ENCODE peak calls at places on chromosomes 6 and 20, in eight cellular contexts. F, B, D, R, L, Z, M and S are unnamed samples.

GRCh38 chr20:48066256-48066655 is 281.0 kb upstream of the SULF2 start:
- DNase-seq in F (peak), B (no peak), D (peak), R (no peak), L (no peak), Z (no peak), M (no peak), S (peak)

GRCh38 chr20:32207211-32207625 is 325 bp downstream of the PLAGL2 start:
- DNase-seq in F (no peak), B (no peak), D (no peak), R (peak), L (no peak), Z (no peak), M (no peak), S (no peak)

GRCh38 chr6:21522773-21523490 is 70.6 kb upstream of the SOX4 start:
- DNase-seq in F (no peak), B (no peak), D (no peak), R (no peak), L (no peak), Z (no peak), M (no peak), S (peak)

GRCh38 chr20:46031701-46032254 is 2.8 kb downstream of the SLC12A5 start:
- DNase-seq in F (no peak), B (no peak), D (peak), R (no peak), L (no peak), Z (no peak), M (peak), S (peak)

GRCh38 chr20:38589351-38589750 is 8.4 kb downstream of the ADIG start:
- DNase-seq in F (no peak), B (no peak), D (no peak), R (no peak), L (no peak), Z (no peak), M (no peak), S (no peak)

GRCh38 chr20:37179671-37180524 is 550 bp upstream of the MROH8 start:
- DNase-seq in F (peak), B (no peak), D (peak), R (peak), L (no peak), Z (no peak), M (no peak), S (no peak)

GRCh38 chr6:29295181-29295585 is 6.3 kb upstream of the OR14J1 start:
- DNase-seq in F (no peak), B (no peak), D (no peak), R (no peak), L (no peak), Z (no peak), M (no peak), S (no peak)

GRCh38 chr6:89817481-89817880 is 2.1 kb downstream of the MDN1 start:
- DNase-seq in F (no peak), B (no peak), D (no peak), R (no peak), L (no peak), Z (no peak), M (no peak), S (no peak)

GRCh38 chr6:73854998-73855718 is 159.2 kb downstream of the CD109 start:
- DNase-seq in F (peak), B (no peak), D (peak), R (peak), L (peak), Z (no peak), M (no peak), S (peak)

GRCh38 chr6:109794201-109794926 is 103.3 kb downstream of the FIG4 start:
- DNase-seq in F (peak), B (no peak), D (peak), R (peak), L (no peak), Z (no peak), M (no peak), S (no peak)

GRCh38 chr20:21315138-21315537 is 12.0 kb downstream of the XRN2 start:
- DNase-seq in F (peak), B (no peak), D (peak), R (no peak), L (no peak), Z (no peak), M (no peak), S (no peak)

GRCh38 chr20:1282966-1283365 is 16.9 kb downstream of the SNPH start:
- DNase-seq in F (no peak), B (no peak), D (no peak), R (no peak), L (no peak), Z (no peak), M (no peak), S (no peak)

GRCh38 chr6:44166116-44166515 is 7.5 kb downstream of the CAPN11 start:
- DNase-seq in F (no peak), B (no peak), D (no peak), R (no peak), L (no peak), Z (no peak), M (no peak), S (no peak)

GRCh38 chr20:665276-665675 is 10.3 kb downstream of the SCRT2 start:
- DNase-seq in F (no peak), B (no peak), D (no peak), R (no peak), L (no peak), Z (no peak), M (no peak), S (no peak)

GRCh38 chr6:15073344-15073789 is 172.5 kb upstream of the JARID2 start:
- DNase-seq in F (peak), B (no peak), D (no peak), R (no peak), L (peak), Z (no peak), M (no peak), S (no peak)

GRCh38 chr6:16669227-16669626 is 92.0 kb downstream of the ATXN1 start:
- DNase-seq in F (peak), B (no peak), D (peak), R (no peak), L (no peak), Z (no peak), M (peak), S (peak)

GRCh38 chr20:56414842-56415765 is 3.0 kb downstream of the CASS4 start:
- DNase-seq in F (peak), B (no peak), D (peak), R (no peak), L (no peak), Z (no peak), M (no peak), S (no peak)

GRCh38 chr6:164039954-164040375 is 625.4 kb downstream of the QKI start:
- DNase-seq in F (no peak), B (no peak), D (peak), R (no peak), L (peak), Z (no peak), M (peak), S (no peak)

GRCh38 chr20:4835244-4836177 is 113.8 kb downstream of the PRND start:
- DNase-seq in F (no peak), B (no peak), D (peak), R (peak), L (no peak), Z (peak), M (no peak), S (no peak)

GRCh38 chr20:25389858-25390537 is 637 bp downstream of the ABHD12 start:
- DNase-seq in F (no peak), B (no peak), D (peak), R (peak), L (peak), Z (peak), M (peak), S (peak)

GRCh38 chr6:16654703-16655102 is 106.6 kb downstream of the ATXN1 start:
- DNase-seq in F (no peak), B (no peak), D (no peak), R (no peak), L (no peak), Z (no peak), M (no peak), S (no peak)

GRCh38 chr20:18811186-18811585 is 2.4 kb upstream of the SCP2D1 start:
- DNase-seq in F (no peak), B (no peak), D (no peak), R (no peak), L (no peak), Z (no peak), M (no peak), S (no peak)

GRCh38 chr20:32576560-32576959 is 8.6 kb downstream of the NOL4L start:
- DNase-seq in F (no peak), B (no peak), D (no peak), R (no peak), L (no peak), Z (no peak), M (no peak), S (no peak)

GRCh38 chr20:46820682-46821081 is 74.0 kb upstream of the EYA2 start:
- DNase-seq in F (no peak), B (no peak), D (no peak), R (no peak), L (no peak), Z (no peak), M (peak), S (peak)

GRCh38 chr6:72245565-72245964 is 359.2 kb downstream of the RIMS1 start:
- DNase-seq in F (peak), B (no peak), D (no peak), R (no peak), L (no peak), Z (no peak), M (no peak), S (peak)

GRCh38 chr6:34469499-34469898 is 3.6 kb downstream of the PACSIN1 start:
- DNase-seq in F (no peak), B (no peak), D (no peak), R (no peak), L (no peak), Z (no peak), M (no peak), S (no peak)

GRCh38 chr6:34468378-34468892 is 2.6 kb downstream of the PACSIN1 start:
- DNase-seq in F (no peak), B (no peak), D (no peak), R (no peak), L (no peak), Z (no peak), M (no peak), S (no peak)

GRCh38 chr6:34465551-34466241 is at the start of gene PACSIN1:
- DNase-seq in F (no peak), B (no peak), D (peak), R (peak), L (peak), Z (no peak), M (peak), S (no peak)

GRCh38 chr6:34463849-34464248 is 2.0 kb upstream of the PACSIN1 start:
- DNase-seq in F (no peak), B (no peak), D (no peak), R (no peak), L (no peak), Z (no peak), M (no peak), S (no peak)

DNA sequence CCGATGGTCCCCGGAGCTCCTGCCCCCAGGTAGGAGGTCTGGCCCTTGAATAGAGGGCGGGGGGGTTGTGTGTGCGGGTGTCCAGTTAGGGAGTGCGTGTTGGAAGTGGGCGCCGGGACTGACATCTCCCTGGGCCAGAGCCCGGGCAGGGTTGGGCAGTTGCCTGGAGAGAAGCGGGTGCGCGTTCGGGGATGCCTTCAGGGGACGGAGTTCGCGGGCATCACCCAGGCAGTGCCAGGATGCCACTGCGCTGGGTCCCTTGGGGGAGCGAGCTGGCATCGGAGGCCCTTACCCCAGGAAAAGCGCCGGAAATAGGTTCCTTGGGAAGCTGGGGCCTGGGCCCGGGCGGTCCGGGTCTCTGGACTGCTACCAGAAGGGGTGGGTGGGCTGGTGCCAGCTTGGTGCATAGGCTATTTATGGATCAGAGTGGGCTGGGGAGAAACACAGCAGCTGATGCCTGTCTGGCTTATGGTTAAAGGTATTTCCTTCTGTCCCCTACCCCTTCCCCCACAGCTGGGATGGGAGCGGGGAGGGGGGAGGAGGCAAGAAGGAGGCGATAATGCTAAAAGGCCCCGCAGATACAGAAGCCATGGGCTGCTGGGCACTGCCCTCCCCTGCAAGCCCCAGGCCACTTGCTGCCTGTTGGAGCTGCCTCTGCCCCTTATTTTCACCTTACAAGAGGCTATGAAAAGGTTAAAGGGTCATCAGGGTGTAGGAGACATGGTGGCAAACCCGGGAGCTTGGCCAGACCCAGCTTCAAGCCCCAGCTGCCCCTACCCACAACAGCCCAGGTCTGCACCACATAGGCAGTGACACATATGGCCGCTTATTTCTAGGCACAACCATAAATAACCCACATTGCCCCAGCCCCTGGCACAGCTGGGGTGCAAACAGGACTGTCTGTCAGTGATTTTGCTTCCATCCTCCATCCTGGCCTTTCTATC is 638 bp downstream of the PACSIN1 start:
- DNase-seq in F (no peak), B (no peak), D (no peak), R (no peak), L (no peak), Z (no peak), M (no peak), S (no peak)
- H3K27ac ChIP-seq in F (no peak), B (no peak), D (no peak), R (no peak), L (no peak), Z (no peak), M (no peak), S (no peak)

GRCh38 chr6:3512832-3513231 is 56.0 kb upstream of the SLC22A23 start:
- DNase-seq in F (no peak), B (no peak), D (no peak), R (no peak), L (no peak), Z (no peak), M (no peak), S (no peak)
- TF ChIP-seq CTCF in F (no peak), B (no peak), D (no peak), R (no peak), L (no peak), Z (no peak), M (no peak), S (no peak)

DNA sequence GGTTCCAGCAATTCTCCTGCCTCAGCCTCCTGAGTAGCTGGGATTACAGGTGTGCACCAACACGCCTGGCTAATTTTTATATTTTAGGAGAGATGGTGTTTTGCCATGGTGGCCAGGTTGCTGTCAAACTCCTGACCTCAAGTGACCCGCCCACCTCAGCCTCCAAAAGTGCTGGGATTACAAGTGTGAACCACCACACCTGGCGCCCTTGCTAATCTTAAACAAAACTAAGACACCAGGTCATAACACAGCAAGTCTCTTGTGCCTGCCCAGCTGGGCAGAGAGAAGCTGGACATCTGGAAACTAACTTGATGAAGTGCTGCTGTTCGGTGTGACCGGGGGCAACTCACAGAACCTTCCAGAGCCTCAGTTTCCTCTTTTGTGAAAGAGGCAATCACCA is 68.0 kb downstream of the PPP1R3G start:
- DNase-seq in F (no peak), B (no peak), D (no peak), R (no peak), L (no peak), Z (no peak), M (no peak), S (no peak)
- H3K27ac ChIP-seq in F (no peak), B (no peak), D (no peak), R (no peak), L (no peak), Z (no peak), M (no peak), S (no peak)

GRCh38 chr20:61912665-61913422 is 152.8 kb downstream of the TAF4 start:
- DNase-seq in F (no peak), B (no peak), D (no peak), R (no peak), L (no peak), Z (no peak), M (no peak), S (no peak)
- TF ChIP-seq CTCF in F (no peak), B (no peak), D (no peak), R (no peak), L (no peak), Z (no peak), M (no peak), S (no peak)

DNA sequence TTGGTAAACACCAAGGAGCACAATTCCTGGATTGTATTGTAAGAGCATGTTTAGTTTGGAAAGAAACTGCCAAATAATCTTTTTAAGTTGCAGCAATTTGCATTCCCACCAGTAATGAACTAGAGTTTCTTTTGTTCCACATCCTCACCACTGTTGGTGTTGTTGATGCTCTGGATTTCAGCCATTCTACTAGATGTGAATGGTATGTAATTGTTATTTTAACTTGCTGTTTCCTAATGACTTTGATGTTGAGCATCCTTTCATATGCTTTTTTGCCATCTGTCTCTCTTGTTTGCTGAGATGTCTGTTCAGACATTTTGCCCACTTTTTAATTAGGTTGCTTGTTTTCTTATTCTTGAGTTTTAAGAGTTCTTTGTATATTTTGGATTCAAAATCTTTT is 1654.1 kb downstream of the GRIK2 start:
- DNase-seq in F (no peak), B (no peak), D (no peak), R (no peak), L (no peak), Z (no peak), M (no peak), S (no peak)
- H3K27ac ChIP-seq in F (no peak), B (no peak), D (no peak), R (no peak), L (no peak), Z (no peak), M (no peak), S (no peak)

DNA sequence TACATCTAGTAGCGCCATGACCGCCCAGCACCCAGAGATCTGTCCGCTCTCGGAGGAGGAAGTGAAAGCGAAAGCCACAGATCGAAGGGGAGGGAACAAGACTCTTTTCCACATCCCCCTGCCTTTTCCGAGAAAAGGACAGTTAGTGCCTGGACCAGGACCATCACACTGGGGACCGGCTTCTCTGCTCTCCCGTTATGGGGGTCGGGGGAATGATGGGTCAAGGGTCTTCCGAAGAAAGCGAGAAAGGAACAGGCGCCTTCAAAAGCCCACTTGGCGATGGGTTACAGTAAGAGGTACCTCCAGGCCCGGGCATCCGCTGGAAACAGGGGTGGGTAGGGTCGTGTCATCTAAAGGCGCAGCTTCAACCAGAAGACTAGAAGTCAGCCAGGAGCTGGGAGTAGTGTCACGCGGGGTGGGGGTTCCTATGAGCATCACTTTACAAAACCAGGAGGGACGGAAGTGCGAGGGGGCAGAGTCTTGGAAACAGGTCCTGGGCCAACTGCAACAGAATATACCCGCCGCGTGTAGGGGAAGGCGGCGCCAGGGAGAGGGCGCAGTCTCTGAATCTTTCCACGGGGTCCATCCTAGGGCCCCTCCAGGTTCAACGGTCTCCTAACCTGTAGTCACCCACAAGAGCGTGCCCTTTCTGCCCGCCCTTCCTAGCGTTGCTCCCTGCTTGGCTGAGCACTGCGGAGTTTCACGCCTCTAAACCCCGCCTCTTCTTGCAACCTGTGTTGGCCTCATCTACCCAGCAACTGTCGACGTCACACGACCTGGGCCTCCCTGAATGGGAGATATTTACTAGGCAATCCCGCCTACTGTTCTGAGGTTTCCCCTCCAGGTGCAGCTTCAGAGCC is at the start of gene PSMB8:
- DNase-seq in F (peak), B (peak), D (peak), R (peak), L (peak), Z (peak), M (peak), S (peak)
- TF ChIP-seq CTCF in F (peak), B (no peak), D (peak), R (peak), L (peak), Z (peak), M (no peak), S (peak)

DNA sequence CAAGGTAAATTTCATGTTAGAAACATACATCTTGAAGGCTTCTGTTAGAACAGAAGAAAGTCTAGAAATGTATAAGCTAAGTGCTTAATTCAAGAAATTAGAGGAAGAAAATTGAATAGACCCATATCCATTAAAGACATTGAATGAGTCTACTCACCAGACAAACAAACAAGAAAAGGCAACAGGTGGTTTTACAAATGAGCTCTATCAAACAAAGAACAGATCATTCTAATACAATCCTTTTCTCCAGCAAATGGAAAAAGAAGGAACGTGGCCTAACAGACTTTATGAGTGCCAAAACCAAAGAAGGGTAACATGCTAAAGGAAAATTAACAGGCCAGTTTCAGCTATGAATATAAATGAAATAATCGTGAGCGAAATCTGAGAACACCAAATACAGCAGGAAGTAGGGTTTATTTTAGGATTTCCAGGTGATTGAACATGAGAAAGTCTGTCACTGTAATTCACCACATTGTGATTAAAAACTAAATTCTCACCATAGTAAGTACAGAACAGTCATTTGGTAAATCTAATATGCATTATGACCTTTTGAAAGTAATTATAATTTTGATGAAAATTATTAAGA is 22.6 kb downstream of the MTHFD1L start:
- DNase-seq in F (no peak), B (no peak), D (no peak), R (no peak), L (no peak), Z (no peak), M (no peak), S (no peak)
- H3K27ac ChIP-seq in F (peak), B (peak), D (no peak), R (no peak), L (no peak), Z (peak), M (no peak), S (peak)